ENCODE peak calls at places on chromosomes 4 and X, in six cellular contexts. One of them, this sample, is unnamed.

GRCh38 chrX:31224321-31225012 is 152.6 kb upstream of the FTHL17 start:
- DNase-seq in GM06990: no peak
- DNase-seq in adrenal gland: no peak
- DNase-seq in fibroblast of pulmonary artery: no peak
- DNase-seq in IMR-90: no peak
- DNase-seq in kidney: no peak
- DNase-seq in this sample: no peak

GRCh38 chr4:104531390-104531789 is 36.7 kb upstream of the CXXC4 start:
- DNase-seq in IMR-90: no peak
- DNase-seq in fibroblast of pulmonary artery: peak
- DNase-seq in adrenal gland: no peak
- DNase-seq in kidney: no peak
- DNase-seq in GM06990: no peak
- DNase-seq in this sample: no peak

GRCh38 chr4:101066586-101066985 is 280.7 kb downstream of the PPP3CA start:
- DNase-seq in IMR-90: no peak
- DNase-seq in kidney: no peak
- DNase-seq in fibroblast of pulmonary artery: no peak
- DNase-seq in GM06990: no peak
- DNase-seq in adrenal gland: no peak
- DNase-seq in this sample: no peak

GRCh38 chrX:110406822-110407221 is 48.2 kb downstream of the RTL9 start:
- DNase-seq in GM06990: no peak
- DNase-seq in IMR-90: no peak
- DNase-seq in adrenal gland: no peak
- DNase-seq in kidney: no peak
- DNase-seq in fibroblast of pulmonary artery: no peak
- DNase-seq in this sample: no peak

GRCh38 chr4:41454393-41454792 is 83.6 kb upstream of the LIMCH1 start:
- DNase-seq in fibroblast of pulmonary artery: no peak
- DNase-seq in adrenal gland: no peak
- DNase-seq in GM06990: no peak
- DNase-seq in kidney: no peak
- DNase-seq in IMR-90: no peak
- DNase-seq in this sample: no peak

GRCh38 chrX:129780441-129781105 is 824 bp downstream of the SASH3 start:
- DNase-seq in fibroblast of pulmonary artery: no peak
- DNase-seq in adrenal gland: no peak
- DNase-seq in kidney: peak
- DNase-seq in GM06990: no peak
- DNase-seq in IMR-90: no peak
- DNase-seq in this sample: no peak

GRCh38 chrX:114583646-114584433 is at the start of gene HTR2C:
- DNase-seq in adrenal gland: no peak
- DNase-seq in fibroblast of pulmonary artery: no peak
- DNase-seq in IMR-90: no peak
- DNase-seq in kidney: no peak
- DNase-seq in GM06990: no peak
- DNase-seq in this sample: no peak

GRCh38 chrX:103157511-103158316 is 57.2 kb upstream of the BEX4 start:
- DNase-seq in kidney: no peak
- DNase-seq in adrenal gland: peak
- DNase-seq in fibroblast of pulmonary artery: peak
- DNase-seq in IMR-90: peak
- DNase-seq in GM06990: no peak
- DNase-seq in this sample: no peak

GRCh38 chr4:183721207-183722081 is 62.4 kb downstream of the TRAPPC11 start:
- DNase-seq in fibroblast of pulmonary artery: peak
- DNase-seq in kidney: peak
- DNase-seq in adrenal gland: peak
- DNase-seq in GM06990: peak
- DNase-seq in IMR-90: peak
- DNase-seq in this sample: no peak

GRCh38 chr4:124030038-124030638 is 633.5 kb downstream of the SPRY1 start:
- DNase-seq in GM06990: no peak
- DNase-seq in kidney: peak
- DNase-seq in adrenal gland: no peak
- DNase-seq in IMR-90: no peak
- DNase-seq in fibroblast of pulmonary artery: no peak
- DNase-seq in this sample: no peak

GRCh38 chrX:70134116-70134477 is 850 bp downstream of the IGBP1 start:
- DNase-seq in fibroblast of pulmonary artery: peak
- DNase-seq in kidney: no peak
- DNase-seq in GM06990: no peak
- DNase-seq in IMR-90: peak
- DNase-seq in adrenal gland: no peak
- DNase-seq in this sample: peak

GRCh38 chr4:112203593-112203992 is 28.0 kb upstream of the AP1AR start:
- DNase-seq in kidney: no peak
- DNase-seq in GM06990: no peak
- DNase-seq in adrenal gland: no peak
- DNase-seq in IMR-90: no peak
- DNase-seq in fibroblast of pulmonary artery: no peak
- DNase-seq in this sample: no peak

GRCh38 chrX:24395775-24396174 is 35.3 kb downstream of the SUPT20HL1 start:
- DNase-seq in fibroblast of pulmonary artery: peak
- DNase-seq in GM06990: peak
- DNase-seq in adrenal gland: peak
- DNase-seq in kidney: no peak
- DNase-seq in IMR-90: peak
- DNase-seq in this sample: peak

GRCh38 chrX:24763989-24764388 is 70.3 kb downstream of the POLA1 start:
- DNase-seq in GM06990: no peak
- DNase-seq in adrenal gland: no peak
- DNase-seq in kidney: no peak
- DNase-seq in fibroblast of pulmonary artery: no peak
- DNase-seq in IMR-90: no peak
- DNase-seq in this sample: no peak

GRCh38 chr4:93827272-93827947 is 1.1 kb upstream of the ATOH1 start:
- DNase-seq in IMR-90: no peak
- DNase-seq in GM06990: no peak
- DNase-seq in adrenal gland: no peak
- DNase-seq in kidney: no peak
- DNase-seq in fibroblast of pulmonary artery: no peak
- DNase-seq in this sample: no peak

GRCh38 chr4:140099993-140100392 is 54.0 kb downstream of the MAML3 start:
- DNase-seq in adrenal gland: peak
- DNase-seq in IMR-90: peak
- DNase-seq in kidney: peak
- DNase-seq in fibroblast of pulmonary artery: no peak
- DNase-seq in GM06990: no peak
- DNase-seq in this sample: no peak

GRCh38 chr4:99669084-99669483 is 11.5 kb upstream of the C4orf54 start:
- DNase-seq in IMR-90: no peak
- DNase-seq in GM06990: no peak
- DNase-seq in fibroblast of pulmonary artery: no peak
- DNase-seq in kidney: no peak
- DNase-seq in adrenal gland: no peak
- DNase-seq in this sample: no peak

GRCh38 chr4:99665981-99666380 is 8.4 kb upstream of the C4orf54 start:
- DNase-seq in GM06990: no peak
- DNase-seq in kidney: no peak
- DNase-seq in IMR-90: no peak
- DNase-seq in fibroblast of pulmonary artery: no peak
- DNase-seq in adrenal gland: no peak
- DNase-seq in this sample: no peak

GRCh38 chr4:99661907-99662306 is 4.3 kb upstream of the C4orf54 start:
- DNase-seq in IMR-90: no peak
- DNase-seq in kidney: no peak
- DNase-seq in fibroblast of pulmonary artery: no peak
- DNase-seq in adrenal gland: no peak
- DNase-seq in GM06990: no peak
- DNase-seq in this sample: no peak

GRCh38 chr4:99668472-99668871 is 10.8 kb upstream of the C4orf54 start:
- DNase-seq in GM06990: no peak
- DNase-seq in IMR-90: no peak
- DNase-seq in adrenal gland: peak
- DNase-seq in kidney: no peak
- DNase-seq in fibroblast of pulmonary artery: no peak
- DNase-seq in this sample: no peak

GRCh38 chr4:99664703-99665102 is 7.1 kb upstream of the C4orf54 start:
- DNase-seq in adrenal gland: no peak
- DNase-seq in GM06990: no peak
- DNase-seq in kidney: no peak
- DNase-seq in IMR-90: no peak
- DNase-seq in fibroblast of pulmonary artery: no peak
- DNase-seq in this sample: no peak
- H3K4me3 ChIP-seq in adrenal gland: no peak
- H3K4me3 ChIP-seq in GM06990: no peak
- H3K4me3 ChIP-seq in kidney: no peak
- H3K4me3 ChIP-seq in IMR-90: no peak
- H3K4me3 ChIP-seq in fibroblast of pulmonary artery: no peak
- H3K4me3 ChIP-seq in this sample: no peak

DNA sequence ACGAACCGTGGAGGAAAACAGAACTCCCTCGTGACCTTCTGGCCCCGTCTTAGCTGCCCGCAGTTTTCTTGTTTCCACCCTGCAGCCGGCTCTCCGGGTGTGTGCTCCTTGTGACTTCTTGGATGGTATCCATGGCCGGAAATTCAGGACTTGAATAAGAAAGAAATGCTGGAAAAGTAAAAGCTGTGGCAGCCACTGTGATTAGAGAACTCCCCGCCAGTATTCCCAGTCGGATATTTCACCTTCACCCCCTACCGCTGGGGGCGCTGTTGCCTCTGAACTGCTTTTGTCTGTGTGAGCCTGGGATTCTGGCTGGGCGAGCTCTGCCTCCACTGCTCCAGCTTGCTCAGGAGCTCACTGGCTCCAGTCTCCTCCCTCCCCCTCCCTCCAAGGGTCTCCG is 41.5 kb upstream of the CYP4V2 start:
- DNase-seq in IMR-90: no peak
- DNase-seq in GM06990: no peak
- DNase-seq in fibroblast of pulmonary artery: peak
- DNase-seq in adrenal gland: peak
- DNase-seq in kidney: peak
- DNase-seq in this sample: no peak
- TF ChIP-seq CTCF in IMR-90: no peak
- TF ChIP-seq CTCF in GM06990: peak
- TF ChIP-seq CTCF in fibroblast of pulmonary artery: peak
- TF ChIP-seq CTCF in adrenal gland: peak
- TF ChIP-seq CTCF in kidney: peak
- TF ChIP-seq CTCF in this sample: peak

GRCh38 chr4:8870647-8871416 is 807 bp downstream of the HMX1 start:
- DNase-seq in kidney: no peak
- DNase-seq in fibroblast of pulmonary artery: no peak
- DNase-seq in adrenal gland: no peak
- DNase-seq in IMR-90: no peak
- DNase-seq in GM06990: no peak
- DNase-seq in this sample: no peak
- H3K4me3 ChIP-seq in kidney: no peak
- H3K4me3 ChIP-seq in fibroblast of pulmonary artery: no peak
- H3K4me3 ChIP-seq in adrenal gland: no peak
- H3K4me3 ChIP-seq in IMR-90: no peak
- H3K4me3 ChIP-seq in GM06990: no peak
- H3K4me3 ChIP-seq in this sample: no peak

GRCh38 chrX:140661657-140662056 is 47.9 kb upstream of the LINC00632 start:
- DNase-seq in kidney: no peak
- DNase-seq in adrenal gland: no peak
- DNase-seq in fibroblast of pulmonary artery: no peak
- DNase-seq in GM06990: no peak
- DNase-seq in IMR-90: peak
- DNase-seq in this sample: no peak
- TF ChIP-seq CTCF in kidney: no peak
- TF ChIP-seq CTCF in adrenal gland: no peak
- TF ChIP-seq CTCF in fibroblast of pulmonary artery: no peak
- TF ChIP-seq CTCF in GM06990: no peak
- TF ChIP-seq CTCF in IMR-90: peak
- TF ChIP-seq CTCF in this sample: peak

DNA sequence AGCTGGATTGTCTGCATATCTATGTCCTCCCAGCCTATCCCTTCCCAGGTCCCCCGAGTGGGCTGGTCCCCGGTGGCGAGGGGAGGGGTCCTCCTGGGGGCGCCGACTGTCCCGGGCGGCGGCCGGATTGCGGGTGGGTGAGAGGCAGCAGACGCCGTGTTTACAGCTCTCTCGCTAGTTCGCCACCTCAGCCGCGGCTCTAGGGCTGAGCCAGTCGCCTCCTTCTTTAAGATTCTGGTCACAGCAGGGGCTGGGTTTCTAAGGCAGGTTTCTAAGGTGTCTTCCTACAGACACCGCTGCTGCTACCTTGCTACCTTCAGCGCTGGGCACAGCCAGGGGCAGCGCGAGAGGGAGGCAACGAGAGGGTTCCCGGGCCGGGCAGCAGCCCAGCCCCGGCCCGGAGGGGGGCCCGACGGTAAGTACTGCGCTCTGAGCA is 57.2 kb downstream of the FRMPD3 start:
- DNase-seq in adrenal gland: no peak
- DNase-seq in GM06990: no peak
- DNase-seq in kidney: no peak
- DNase-seq in IMR-90: no peak
- DNase-seq in fibroblast of pulmonary artery: no peak
- DNase-seq in this sample: no peak
- H3K4me3 ChIP-seq in adrenal gland: no peak
- H3K4me3 ChIP-seq in GM06990: no peak
- H3K4me3 ChIP-seq in kidney: no peak
- H3K4me3 ChIP-seq in IMR-90: no peak
- H3K4me3 ChIP-seq in fibroblast of pulmonary artery: no peak
- H3K4me3 ChIP-seq in this sample: no peak

GRCh38 chrX:53374923-53375322 is 47.5 kb downstream of the SMC1A start:
- DNase-seq in adrenal gland: no peak
- DNase-seq in IMR-90: no peak
- DNase-seq in GM06990: no peak
- DNase-seq in fibroblast of pulmonary artery: no peak
- DNase-seq in kidney: no peak
- DNase-seq in this sample: no peak
- TF ChIP-seq CTCF in adrenal gland: no peak
- TF ChIP-seq CTCF in IMR-90: no peak
- TF ChIP-seq CTCF in GM06990: no peak
- TF ChIP-seq CTCF in fibroblast of pulmonary artery: no peak
- TF ChIP-seq CTCF in kidney: no peak
- TF ChIP-seq CTCF in this sample: no peak

GRCh38 chr4:118991686-118992085 is 103.0 kb downstream of the SYNPO2 start:
- DNase-seq in IMR-90: no peak
- DNase-seq in GM06990: no peak
- DNase-seq in kidney: no peak
- DNase-seq in adrenal gland: no peak
- DNase-seq in fibroblast of pulmonary artery: no peak
- DNase-seq in this sample: no peak
- H3K4me3 ChIP-seq in IMR-90: no peak
- H3K4me3 ChIP-seq in GM06990: no peak
- H3K4me3 ChIP-seq in kidney: no peak
- H3K4me3 ChIP-seq in adrenal gland: no peak
- H3K4me3 ChIP-seq in fibroblast of pulmonary artery: no peak
- H3K4me3 ChIP-seq in this sample: no peak

GRCh38 chrX:155263854-155264628 is at the start of gene RAB39B:
- DNase-seq in adrenal gland: peak
- DNase-seq in fibroblast of pulmonary artery: peak
- DNase-seq in IMR-90: peak
- DNase-seq in kidney: peak
- DNase-seq in GM06990: peak
- DNase-seq in this sample: peak
- TF ChIP-seq CTCF in adrenal gland: no peak
- TF ChIP-seq CTCF in fibroblast of pulmonary artery: no peak
- TF ChIP-seq CTCF in IMR-90: no peak
- TF ChIP-seq CTCF in kidney: no peak
- TF ChIP-seq CTCF in GM06990: peak
- TF ChIP-seq CTCF in this sample: peak

GRCh38 chr4:4853921-4854648 is 5.4 kb upstream of the MSX1 start:
- DNase-seq in IMR-90: no peak
- DNase-seq in adrenal gland: no peak
- DNase-seq in fibroblast of pulmonary artery: no peak
- DNase-seq in GM06990: no peak
- DNase-seq in kidney: no peak
- DNase-seq in this sample: no peak
- H3K4me3 ChIP-seq in IMR-90: no peak
- H3K4me3 ChIP-seq in adrenal gland: no peak
- H3K4me3 ChIP-seq in fibroblast of pulmonary artery: no peak
- H3K4me3 ChIP-seq in GM06990: no peak
- H3K4me3 ChIP-seq in kidney: no peak
- H3K4me3 ChIP-seq in this sample: no peak